ENCODE peak calls at places on chromosome 11, in nine cellular contexts. K, F, W, U, B, R, H, O and L are unnamed samples. For H3K9me3, the result is how much of the 10 kb centered on the place peaks cover.

GRCh38 chr11:11992813-11993212 is 15.6 kb downstream of the DKK3 start:
- DNase-seq in K (no peak), F (no peak), W (no peak), U (no peak), B (no peak), R (no peak), H (no peak), O (no peak), L (no peak)

GRCh38 chr11:94988748-94989147 is 15.2 kb downstream of the KDM4D start:
- DNase-seq in K (no peak), F (no peak), W (no peak), U (no peak), B (no peak), R (no peak), H (no peak), O (no peak), L (no peak)

GRCh38 chr11:19421134-19421533 is 180.4 kb upstream of the E2F8 start:
- DNase-seq in K (no peak), F (no peak), W (no peak), U (no peak), B (no peak), R (no peak), H (no peak), O (no peak), L (no peak)

GRCh38 chr11:14643697-14644395 is at the start of gene PDE3B:
- DNase-seq in K (peak), F (peak), W (peak), U (peak), B (peak), R (peak), H (peak), O (peak), L (peak)

GRCh38 chr11:114343020-114343419 is 46.8 kb downstream of the NNMT start:
- DNase-seq in K (no peak), F (no peak), W (no peak), U (no peak), B (no peak), R (no peak), H (no peak), O (no peak), L (no peak)

GRCh38 chr11:72421351-72421750 is 13.0 kb downstream of the CLPB start:
- DNase-seq in K (no peak), F (no peak), W (no peak), U (no peak), B (no peak), R (no peak), H (no peak), O (peak), L (no peak)

GRCh38 chr11:8085006-8085645 is 4.1 kb downstream of the TUB start:
- DNase-seq in K (no peak), F (no peak), W (no peak), U (no peak), B (no peak), R (no peak), H (no peak), O (no peak), L (no peak)

GRCh38 chr11:33687733-33688479 is 12.7 kb downstream of the C11orf91 start:
- DNase-seq in K (no peak), F (no peak), W (peak), U (no peak), B (no peak), R (peak), H (no peak), O (peak), L (no peak)

GRCh38 chr11:81497202-81497804 is 1236.4 kb downstream of the FAM181B start:
- DNase-seq in K (peak), F (no peak), W (peak), U (no peak), B (no peak), R (peak), H (no peak), O (peak), L (no peak)

GRCh38 chr11:47248304-47248663 is 330 bp downstream of the ACP2 start:
- DNase-seq in K (no peak), F (no peak), W (no peak), U (no peak), B (no peak), R (no peak), H (no peak), O (peak), L (no peak)

GRCh38 chr11:110862407-110862806 is 150.2 kb upstream of the ARHGAP20 start:
- DNase-seq in K (no peak), F (no peak), W (no peak), U (no peak), B (no peak), R (no peak), H (no peak), O (no peak), L (no peak)

GRCh38 chr11:76637491-76638266 is 32.9 kb downstream of the LRRC32 start:
- DNase-seq in K (no peak), F (no peak), W (no peak), U (no peak), B (no peak), R (peak), H (peak), O (no peak), L (no peak)

GRCh38 chr11:102177974-102178631 is 67.9 kb downstream of the YAP1 start:
- DNase-seq in K (no peak), F (no peak), W (peak), U (no peak), B (no peak), R (peak), H (no peak), O (peak), L (no peak)

GRCh38 chr11:57320719-57321387 is 3.9 kb downstream of the TNKS1BP1 start:
- DNase-seq in K (no peak), F (no peak), W (no peak), U (no peak), B (no peak), R (peak), H (no peak), O (no peak), L (no peak)

GRCh38 chr11:9367551-9367950 is 16.9 kb upstream of the IPO7 start:
- DNase-seq in K (no peak), F (no peak), W (no peak), U (no peak), B (no peak), R (no peak), H (no peak), O (no peak), L (no peak)

GRCh38 chr11:69463181-69463891 is 18.1 kb upstream of the LINC01488 start:
- DNase-seq in K (no peak), F (no peak), W (peak), U (no peak), B (no peak), R (peak), H (peak), O (peak), L (no peak)

GRCh38 chr11:63635762-63636465 is 21.7 kb upstream of the PLAAT3 start:
- DNase-seq in K (peak), F (peak), W (peak), U (peak), B (peak), R (peak), H (peak), O (peak), L (peak)

GRCh38 chr11:111829185-111829968 is 42.0 kb downstream of the ALG9 start:
- DNase-seq in K (no peak), F (no peak), W (no peak), U (no peak), B (no peak), R (no peak), H (no peak), O (no peak), L (no peak)

GRCh38 chr11:437228-437870 is 4.5 kb downstream of the ANO9 start:
- DNase-seq in K (no peak), F (no peak), W (no peak), U (no peak), B (no peak), R (no peak), H (no peak), O (no peak), L (no peak)

GRCh38 chr11:8098361-8098760 is 17.4 kb downstream of the TUB start:
- DNase-seq in K (no peak), F (peak), W (no peak), U (no peak), B (no peak), R (no peak), H (no peak), O (peak), L (no peak)

GRCh38 chr11:4672470-4672869 is 25.2 kb downstream of the OR51E2 start:
- DNase-seq in K (no peak), F (no peak), W (no peak), U (no peak), B (no peak), R (no peak), H (no peak), O (peak), L (no peak)

GRCh38 chr11:47352556-47352955 is at the start of gene MYBPC3:
- DNase-seq in K (no peak), F (no peak), W (no peak), U (no peak), B (no peak), R (no peak), H (peak), O (no peak), L (no peak)

GRCh38 chr11:41522391-41522790 is 62.9 kb upstream of the LRRC4C start:
- DNase-seq in K (no peak), F (no peak), W (no peak), U (no peak), B (no peak), R (no peak), H (no peak), O (no peak), L (no peak)

GRCh38 chr11:68149417-68149816 is 28.2 kb upstream of the CHKA start:
- DNase-seq in K (no peak), F (no peak), W (no peak), U (no peak), B (no peak), R (no peak), H (no peak), O (no peak), L (no peak)

GRCh38 chr11:60672255-60672654 is 27.2 kb upstream of the MS4A8 start:
- DNase-seq in K (no peak), F (no peak), W (no peak), U (no peak), B (no peak), R (no peak), H (no peak), O (no peak), L (no peak)
- H3K9me3 ChIP-seq in K (under half), F (under half), W (under half), U (under half), B (under half), R (under half), H (under half), O (under half), L (under half)

GRCh38 chr11:2650343-2650867 is 49.4 kb downstream of the KCNQ1OT1 start:
- DNase-seq in K (no peak), F (no peak), W (no peak), U (no peak), B (no peak), R (no peak), H (no peak), O (no peak), L (no peak)
- H3K9me3 ChIP-seq in K (half or more), F (under half), W (half or more), U (under half), B (under half), R (half or more), H (under half), O (half or more), L (under half)

GRCh38 chr11:3357302-3357701 is 21.6 kb downstream of the ZNF195 start:
- DNase-seq in K (no peak), F (no peak), W (no peak), U (no peak), B (no peak), R (no peak), H (no peak), O (no peak), L (no peak)
- H3K9me3 ChIP-seq in K (half or more), F (half or more), W (half or more), U (half or more), B (half or more), R (under half), H (under half), O (half or more), L (half or more)

GRCh38 chr11:2644844-2645778 is 54.7 kb downstream of the KCNQ1OT1 start:
- DNase-seq in K (no peak), F (no peak), W (no peak), U (no peak), B (no peak), R (no peak), H (no peak), O (no peak), L (no peak)
- H3K9me3 ChIP-seq in K (half or more), F (half or more), W (half or more), U (under half), B (under half), R (half or more), H (under half), O (under half), L (under half)

GRCh38 chr11:2647953-2648352 is 51.8 kb downstream of the KCNQ1OT1 start:
- DNase-seq in K (no peak), F (no peak), W (no peak), U (no peak), B (no peak), R (no peak), H (no peak), O (no peak), L (no peak)
- H3K9me3 ChIP-seq in K (half or more), F (half or more), W (half or more), U (under half), B (under half), R (half or more), H (under half), O (half or more), L (under half)

GRCh38 chr11:59114344-59114743 is 7.3 kb downstream of the FAM111B start:
- DNase-seq in K (no peak), F (no peak), W (no peak), U (no peak), B (no peak), R (no peak), H (no peak), O (no peak), L (no peak)
- H3K9me3 ChIP-seq in K (under half), F (under half), W (under half), U (under half), B (under half), R (under half), H (under half), O (under half), L (under half)